ENCODE peak calls at places on chromosomes 4 and X, in nine cellular contexts. R is central memory CD4-positive, alpha-beta T cell; V is NCI-H187 treated with DMSO at 0.1 percent for 48 hours; G is midbrain; Z is LHCN-M2; S is fibroblast of pulmonary artery; O is H7; T is fibroblast of the aortic adventitia; N is sciatic nerve. I is an unnamed sample.

GRCh38 chr4:24364852-24365251 is 219.5 kb downstream of the DHX15 start:
- DNase-seq in R (no peak), V (no peak), G (no peak), Z (no peak), S (no peak), O (no peak), T (no peak), N (no peak), I (no peak)

GRCh38 chr4:7447236-7447635 is 12.5 kb upstream of the PSAPL1 start:
- DNase-seq in R (no peak), V (no peak), G (no peak), Z (no peak), S (no peak), O (no peak), T (no peak), N (no peak), I (no peak)

GRCh38 chrX:39859991-39860861 is 237.5 kb downstream of the BCOR start:
- DNase-seq in R (peak), V (no peak), G (no peak), Z (peak), S (peak), O (peak), T (peak), N (no peak), I (peak)

GRCh38 chr4:126106658-126107057 is 791.9 kb downstream of the FAT4 start:
- DNase-seq in R (no peak), V (no peak), G (no peak), Z (no peak), S (peak), O (peak), T (no peak), N (no peak), I (no peak)

GRCh38 chrX:10884246-10884645 is 226.9 kb upstream of the HCCS start:
- DNase-seq in R (no peak), V (no peak), G (no peak), Z (peak), S (peak), O (no peak), T (peak), N (no peak), I (peak)

GRCh38 chrX:44382871-44383270 is 39.4 kb upstream of the EFHC2 start:
- DNase-seq in R (no peak), V (no peak), G (no peak), Z (no peak), S (no peak), O (no peak), T (no peak), N (no peak), I (no peak)

GRCh38 chr4:36979494-36979893 is 265.0 kb upstream of the NWD2 start:
- DNase-seq in R (no peak), V (no peak), G (no peak), Z (no peak), S (no peak), O (no peak), T (no peak), N (no peak), I (no peak)

GRCh38 chrX:154751121-154751668 is 318 bp upstream of the GAB3 start:
- DNase-seq in R (peak), V (no peak), G (no peak), Z (no peak), S (no peak), O (no peak), T (no peak), N (no peak), I (no peak)

GRCh38 chrX:39196192-39197102 is 395.2 kb downstream of the MID1IP1 start:
- DNase-seq in R (peak), V (no peak), G (no peak), Z (peak), S (no peak), O (no peak), T (peak), N (no peak), I (peak)

GRCh38 chr4:39363773-39364393 is 2.3 kb downstream of the RFC1 start:
- DNase-seq in R (no peak), V (no peak), G (no peak), Z (no peak), S (no peak), O (no peak), T (no peak), N (no peak), I (no peak)

GRCh38 chr4:74623041-74623440 is 171.3 kb downstream of the BTC start:
- DNase-seq in R (no peak), V (no peak), G (no peak), Z (peak), S (peak), O (peak), T (peak), N (no peak), I (peak)

GRCh38 chr4:111821342-111821741 is 323.9 kb upstream of the FAM241A start:
- DNase-seq in R (no peak), V (no peak), G (no peak), Z (no peak), S (no peak), O (no peak), T (no peak), N (no peak), I (no peak)

GRCh38 chr4:13523591-13524503 is 20.5 kb downstream of the NKX3-2 start:
- DNase-seq in R (no peak), V (no peak), G (no peak), Z (no peak), S (no peak), O (peak), T (no peak), N (no peak), I (no peak)

GRCh38 chr4:3465698-3466671 is 2.9 kb downstream of the DOK7 start:
- DNase-seq in R (no peak), V (no peak), G (no peak), Z (no peak), S (no peak), O (peak), T (no peak), N (no peak), I (no peak)

GRCh38 chr4:28788929-28789490 is 1928.4 kb downstream of the STIM2 start:
- DNase-seq in R (no peak), V (no peak), G (no peak), Z (no peak), S (no peak), O (no peak), T (no peak), N (no peak), I (no peak)

GRCh38 chr4:130335417-130336194 is 1239.7 kb downstream of the C4orf33 start:
- DNase-seq in R (no peak), V (no peak), G (no peak), Z (no peak), S (no peak), O (no peak), T (no peak), N (no peak), I (no peak)

GRCh38 chr4:71130827-71131603 is 137.6 kb downstream of the DCK start:
- DNase-seq in R (no peak), V (no peak), G (peak), Z (peak), S (peak), O (no peak), T (peak), N (no peak), I (peak)

GRCh38 chr4:24771241-24771640 is 24.1 kb upstream of the SOD3 start:
- DNase-seq in R (no peak), V (no peak), G (no peak), Z (peak), S (no peak), O (no peak), T (peak), N (no peak), I (no peak)

GRCh38 chrX:45751156-45751555 is 550.5 kb upstream of the DIPK2B start:
- DNase-seq in R (no peak), V (no peak), G (no peak), Z (peak), S (no peak), O (no peak), T (peak), N (no peak), I (no peak)

GRCh38 chrX:4661771-4662170 is 948.3 kb upstream of the PRKX start:
- DNase-seq in R (no peak), V (no peak), G (no peak), Z (no peak), S (no peak), O (no peak), T (no peak), N (no peak), I (no peak)

GRCh38 chr4:60682901-60683300 is 517.2 kb upstream of the ADGRL3 start:
- DNase-seq in R (no peak), V (no peak), G (no peak), Z (no peak), S (peak), O (no peak), T (peak), N (no peak), I (peak)

GRCh38 chr4:123672987-123673386 is 276.4 kb downstream of the SPRY1 start:
- DNase-seq in R (no peak), V (no peak), G (no peak), Z (no peak), S (peak), O (no peak), T (peak), N (no peak), I (no peak)

GRCh38 chr4:77286906-77287305 is 129.9 kb downstream of the CCNG2 start:
- DNase-seq in R (no peak), V (no peak), G (no peak), Z (no peak), S (no peak), O (no peak), T (no peak), N (no peak), I (no peak)

GRCh38 chr4:113436360-113436759 is 325.2 kb downstream of the CAMK2D start:
- DNase-seq in R (no peak), V (no peak), G (no peak), Z (peak), S (peak), O (no peak), T (peak), N (no peak), I (peak)

GRCh38 chr4:121728066-121728465 is 31.3 kb upstream of the ANXA5 start:
- DNase-seq in R (no peak), V (no peak), G (no peak), Z (peak), S (peak), O (no peak), T (peak), N (no peak), I (peak)